ENCODE peak calls at places on chromosome 15, in four cellular contexts. One of them, this sample, is unnamed.

GRCh38 chr15:23694592-23694991 is 7.5 kb upstream of the NDN start:
- DNase-seq in heart left ventricle: no peak
- DNase-seq in stimulated activated CD8-positive, alpha-beta memory T cell treated with anti-CD3 and anti-CD28 coated beads, Interleukin-15, amount 100 ng/mL, for 24 hours: no peak
- DNase-seq in MV-4-11: no peak
- DNase-seq in this sample: no peak

GRCh38 chr15:70466305-70466704 is 297.1 kb downstream of the UACA start:
- DNase-seq in heart left ventricle: no peak
- DNase-seq in stimulated activated CD8-positive, alpha-beta memory T cell treated with anti-CD3 and anti-CD28 coated beads, Interleukin-15, amount 100 ng/mL, for 24 hours: no peak
- DNase-seq in MV-4-11: no peak
- DNase-seq in this sample: peak; percentile 41

GRCh38 chr15:43237842-43238470 is 17.1 kb upstream of the EPB42 start:
- DNase-seq in heart left ventricle: no peak
- DNase-seq in stimulated activated CD8-positive, alpha-beta memory T cell treated with anti-CD3 and anti-CD28 coated beads, Interleukin-15, amount 100 ng/mL, for 24 hours: no peak
- DNase-seq in MV-4-11: no peak
- DNase-seq in this sample: no peak

GRCh38 chr15:55734641-55735040 is 8.3 kb downstream of the PRTG start:
- DNase-seq in heart left ventricle: no peak
- DNase-seq in stimulated activated CD8-positive, alpha-beta memory T cell treated with anti-CD3 and anti-CD28 coated beads, Interleukin-15, amount 100 ng/mL, for 24 hours: no peak
- DNase-seq in MV-4-11: no peak
- DNase-seq in this sample: no peak

GRCh38 chr15:98648654-98649537 is 557 bp downstream of the IGF1R start:
- DNase-seq in heart left ventricle: peak; percentile 72
- DNase-seq in stimulated activated CD8-positive, alpha-beta memory T cell treated with anti-CD3 and anti-CD28 coated beads, Interleukin-15, amount 100 ng/mL, for 24 hours: peak; percentile 1
- DNase-seq in MV-4-11: no peak
- DNase-seq in this sample: peak; percentile 74

GRCh38 chr15:72916939-72917338 is 133.4 kb upstream of the ADPGK start:
- DNase-seq in heart left ventricle: no peak
- DNase-seq in stimulated activated CD8-positive, alpha-beta memory T cell treated with anti-CD3 and anti-CD28 coated beads, Interleukin-15, amount 100 ng/mL, for 24 hours: no peak
- DNase-seq in MV-4-11: no peak
- DNase-seq in this sample: no peak

GRCh38 chr15:94174399-94174802 is 57.0 kb upstream of the MCTP2 start:
- DNase-seq in heart left ventricle: no peak
- DNase-seq in stimulated activated CD8-positive, alpha-beta memory T cell treated with anti-CD3 and anti-CD28 coated beads, Interleukin-15, amount 100 ng/mL, for 24 hours: no peak
- DNase-seq in MV-4-11: peak; percentile 99
- DNase-seq in this sample: no peak

GRCh38 chr15:93859176-93859575 is 372.2 kb upstream of the MCTP2 start:
- DNase-seq in heart left ventricle: no peak
- DNase-seq in stimulated activated CD8-positive, alpha-beta memory T cell treated with anti-CD3 and anti-CD28 coated beads, Interleukin-15, amount 100 ng/mL, for 24 hours: no peak
- DNase-seq in MV-4-11: no peak
- DNase-seq in this sample: no peak

GRCh38 chr15:52805351-52806283 is 15.5 kb upstream of the ONECUT1 start:
- DNase-seq in heart left ventricle: no peak
- DNase-seq in stimulated activated CD8-positive, alpha-beta memory T cell treated with anti-CD3 and anti-CD28 coated beads, Interleukin-15, amount 100 ng/mL, for 24 hours: no peak
- DNase-seq in MV-4-11: no peak
- DNase-seq in this sample: no peak

This sample was measured in GM12865.